ENCODE peak calls at places on chromosomes 7 and 10, in six cellular contexts. P, L, V, T, I and W are unnamed samples.
A peak's percentile ranks its signal among the peaks of the same experiment; 100 is the strongest.

GRCh38 chr10:32084484-32084883 is 28.3 kb upstream of the KIF5B start:
- DNase-seq in P (no peak), L (no peak), V (no peak), T (no peak), I (no peak), W (no peak)

GRCh38 chr7:12162420-12163113 is 48.5 kb upstream of the TMEM106B start:
- DNase-seq in P (no peak), L (no peak), V (no peak), T (no peak), I (no peak), W (no peak)

GRCh38 chr7:95718556-95719410 is 53.6 kb upstream of the DYNC1I1 start:
- DNase-seq in P (no peak), L (peak; percentile 11), V (peak; percentile 12), T (no peak), I (no peak), W (no peak)

GRCh38 chr7:153247926-153248325 is 488.4 kb downstream of the ACTR3B start:
- DNase-seq in P (no peak), L (no peak), V (no peak), T (no peak), I (no peak), W (no peak)

GRCh38 chr7:103499976-103500375 is 54.0 kb upstream of the SLC26A5 start:
- DNase-seq in P (no peak), L (no peak), V (no peak), T (no peak), I (no peak), W (no peak)

GRCh38 chr7:30648744-30649540 is 33.3 kb downstream of the CRHR2 start:
- DNase-seq in P (no peak), L (no peak), V (no peak), T (no peak), I (no peak), W (no peak)

GRCh38 chr7:23183279-23184012 is 1.6 kb downstream of the NUP42 start:
- DNase-seq in P (no peak), L (no peak), V (no peak), T (peak; percentile 15), I (no peak), W (no peak)

GRCh38 chr10:52785418-52785817 is 12.8 kb upstream of the MBL2 start:
- DNase-seq in P (no peak), L (no peak), V (no peak), T (no peak), I (no peak), W (no peak)

GRCh38 chr7:7583731-7584130 is 17.0 kb downstream of the MIOS start:
- DNase-seq in P (no peak), L (no peak), V (no peak), T (no peak), I (no peak), W (no peak)

GRCh38 chr7:133681529-133681928 is 428.7 kb downstream of the EXOC4 start:
- DNase-seq in P (no peak), L (no peak), V (no peak), T (no peak), I (no peak), W (no peak)

GRCh38 chr7:38160003-38160571 is 18.0 kb upstream of the STARD3NL start:
- DNase-seq in P (no peak), L (no peak), V (no peak), T (no peak), I (peak; percentile 53), W (no peak)

GRCh38 chr7:5255832-5256231 is 26.9 kb upstream of the SLC29A4 start:
- DNase-seq in P (no peak), L (no peak), V (no peak), T (no peak), I (no peak), W (no peak)

GRCh38 chr10:80599424-80599847 is 61.7 kb downstream of the SH2D4B start:
- DNase-seq in P (peak; percentile 78), L (peak; percentile 92), V (peak; percentile 80), T (peak; percentile 57), I (peak; percentile 20), W (peak; percentile 68)

GRCh38 chr7:91436655-91437054 is 172.4 kb downstream of the FZD1 start:
- DNase-seq in P (no peak), L (peak; percentile 8), V (no peak), T (no peak), I (no peak), W (no peak)

GRCh38 chr10:54067361-54067760 is 733.7 kb downstream of the PCDH15 start:
- DNase-seq in P (no peak), L (no peak), V (no peak), T (no peak), I (no peak), W (no peak)

GRCh38 chr10:4623757-4624420 is 202.1 kb upstream of the AKR1E2 start:
- DNase-seq in P (no peak), L (no peak), V (no peak), T (no peak), I (no peak), W (no peak)

GRCh38 chr7:157854066-157854891 is 517.5 kb downstream of the DNAJB6 start:
- DNase-seq in P (no peak), L (no peak), V (no peak), T (no peak), I (peak; percentile 26), W (no peak)

GRCh38 chr7:43764807-43765491 is 6.5 kb downstream of the BLVRA start:
- DNase-seq in P (no peak), L (no peak), V (no peak), T (no peak), I (peak; percentile 71), W (peak; percentile 32)

GRCh38 chr7:20795881-20796280 is 9.2 kb upstream of the SP8 start:
- DNase-seq in P (peak; percentile 42), L (peak; percentile 94), V (no peak), T (no peak), I (no peak), W (no peak)

GRCh38 chr7:20796565-20796964 is 9.9 kb upstream of the SP8 start:
- DNase-seq in P (no peak), L (no peak), V (no peak), T (no peak), I (no peak), W (no peak)

GRCh38 chr7:20798694-20799121 is 12.0 kb upstream of the SP8 start:
- DNase-seq in P (peak; percentile 58), L (peak; percentile 84), V (no peak), T (no peak), I (no peak), W (peak; percentile 58)

GRCh38 chr7:20798081-20798693 is 11.5 kb upstream of the SP8 start:
- DNase-seq in P (peak; percentile 65), L (peak; percentile 70), V (peak; percentile 92), T (no peak), I (no peak), W (no peak)

GRCh38 chr7:20797174-20798080 is 10.7 kb upstream of the SP8 start:
- DNase-seq in P (peak; percentile 71), L (peak; percentile 77), V (no peak), T (no peak), I (no peak), W (no peak)
- TF ChIP-seq CREB1 in P (no peak), L (no peak), V (no peak), T (no peak), I (no peak), W (no peak)

GRCh38 chr7:106484562-106484961 is 176.4 kb downstream of the CCDC71L start:
- DNase-seq in P (no peak), L (no peak), V (no peak), T (no peak), I (no peak), W (no peak)

GRCh38 chr7:106485031-106485551 is 175.9 kb downstream of the CCDC71L start:
- DNase-seq in P (no peak), L (no peak), V (no peak), T (no peak), I (no peak), W (no peak)

GRCh38 chr7:106486331-106486730 is 174.6 kb downstream of the CCDC71L start:
- DNase-seq in P (no peak), L (no peak), V (no peak), T (no peak), I (no peak), W (no peak)

GRCh38 chr7:106487892-106488291 is 173.1 kb downstream of the CCDC71L start:
- DNase-seq in P (no peak), L (no peak), V (no peak), T (no peak), I (no peak), W (no peak)

DNA sequence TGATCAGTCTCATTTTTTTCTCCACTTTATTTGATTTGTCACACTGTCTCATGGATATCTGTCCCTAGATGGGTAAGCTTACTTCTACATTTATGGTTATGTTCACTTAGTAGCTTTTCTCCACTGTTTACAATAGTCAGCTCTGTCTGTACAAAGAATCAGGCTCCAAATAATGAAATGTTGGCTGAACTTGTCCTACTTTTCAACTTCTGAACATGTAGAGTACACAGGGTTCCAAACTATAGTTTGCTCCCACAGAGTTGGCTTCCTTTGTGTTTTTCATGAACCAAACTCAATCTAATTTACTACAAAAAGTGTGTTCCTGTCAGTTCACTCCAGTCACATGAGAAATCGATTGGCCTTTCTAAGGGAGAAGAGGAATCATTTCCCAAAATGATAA is 175.0 kb downstream of the CCDC71L start:
- DNase-seq in P (no peak), L (no peak), V (no peak), T (no peak), I (no peak), W (no peak)
- TF ChIP-seq CREB1 in P (no peak), L (no peak), V (no peak), T (no peak), I (no peak), W (no peak)

GRCh38 chr10:113958631-113959382 is 84.9 kb upstream of the ADRB1 start:
- DNase-seq in P (no peak), L (no peak), V (no peak), T (no peak), I (peak; percentile 88), W (no peak)

GRCh38 chr10:113961261-113961938 is 82.3 kb upstream of the ADRB1 start:
- DNase-seq in P (no peak), L (no peak), V (no peak), T (peak; percentile 86), I (no peak), W (no peak)

GRCh38 chr10:113957013-113957412 is 86.7 kb upstream of the ADRB1 start:
- DNase-seq in P (no peak), L (no peak), V (no peak), T (no peak), I (peak; percentile 65), W (no peak)

GRCh38 chr10:113959383-113959760 is 84.3 kb upstream of the ADRB1 start:
- DNase-seq in P (no peak), L (no peak), V (no peak), T (no peak), I (no peak), W (no peak)

DNA sequence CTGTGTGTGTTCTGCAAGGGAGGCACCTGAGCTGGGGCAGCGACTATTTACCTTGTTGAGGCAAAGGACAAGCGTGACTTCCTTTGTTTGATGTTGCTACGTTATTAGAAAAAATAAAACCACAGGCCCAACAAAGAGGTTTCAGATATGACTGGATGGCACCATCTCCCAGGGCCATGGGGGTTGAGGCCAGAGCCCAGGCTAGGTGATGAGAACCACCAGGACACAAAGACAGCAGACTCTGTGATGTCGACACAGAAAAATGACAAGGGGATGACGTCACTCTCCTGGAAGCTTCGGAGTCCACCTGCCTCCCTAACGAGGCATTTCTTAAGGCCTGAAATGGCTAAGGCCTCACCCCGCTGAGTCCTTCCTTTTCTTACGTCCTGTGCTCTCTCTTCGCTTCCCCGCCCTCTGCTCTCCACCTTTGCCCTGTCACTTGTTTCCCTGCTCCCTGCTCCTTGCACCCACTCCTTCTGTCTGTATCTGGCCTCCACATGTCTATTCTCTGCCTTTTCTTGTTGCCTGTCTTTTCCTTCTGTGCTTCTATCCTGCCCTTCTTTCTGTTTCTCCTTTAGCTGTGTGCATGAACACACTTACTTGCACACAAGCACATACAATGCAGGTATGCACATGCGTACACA is 82.9 kb upstream of the ADRB1 start:
- DNase-seq in P (no peak), L (peak; percentile 20), V (no peak), T (no peak), I (peak; percentile 54), W (peak; percentile 10)
- TF ChIP-seq CREB1 in P (no peak), L (peak; percentile 17), V (no peak), T (peak; percentile 91), I (peak; percentile 97), W (peak; percentile 32)

GRCh38 chr10:117578490-117578889 is 35.9 kb downstream of the EMX2 start:
- DNase-seq in P (no peak), L (no peak), V (no peak), T (no peak), I (no peak), W (no peak)
- TF ChIP-seq CREB1 in P (no peak), L (no peak), V (no peak), T (no peak), I (no peak), W (no peak)